ENCODE peak calls at places on chromosomes 16 and 17, in five cellular contexts. M, O, D, Z and Y are unnamed samples.

GRCh38 chr16:75351183-75351582 is 82.1 kb downstream of the CFDP1 start:
- DNase-seq in M (no peak), O (peak), D (no peak), Z (peak), Y (no peak)

GRCh38 chr16:2919511-2920255 is 8.0 kb downstream of the FLYWCH1 start:
- DNase-seq in M (no peak), O (peak), D (peak), Z (peak), Y (peak)

GRCh38 chr16:48609453-48610023 is 442 bp downstream of the N4BP1 start:
- DNase-seq in M (no peak), O (peak), D (no peak), Z (no peak), Y (no peak)

GRCh38 chr16:89097528-89097846 is 3.8 kb downstream of the ACSF3 start:
- DNase-seq in M (no peak), O (no peak), D (no peak), Z (no peak), Y (no peak)

GRCh38 chr17:50425682-50426471 is at the start of gene ACSF2:
- DNase-seq in M (no peak), O (peak), D (peak), Z (peak), Y (peak)

GRCh38 chr17:43416998-43417891 is 18.5 kb downstream of the ARL4D start:
- DNase-seq in M (no peak), O (peak), D (no peak), Z (no peak), Y (no peak)

GRCh38 chr17:48244121-48244711 is 136.7 kb downstream of the SNX11 start:
- DNase-seq in M (no peak), O (peak), D (no peak), Z (no peak), Y (peak)

GRCh38 chr16:65312795-65313194 is 190.9 kb upstream of the CDH11 start:
- DNase-seq in M (no peak), O (peak), D (no peak), Z (no peak), Y (no peak)

GRCh38 chr16:81585785-81586184 is 141.2 kb downstream of the CMIP start:
- DNase-seq in M (no peak), O (no peak), D (peak), Z (no peak), Y (peak)

GRCh38 chr17:17381438-17382059 is 78.4 kb downstream of the NT5M start:
- DNase-seq in M (no peak), O (no peak), D (peak), Z (no peak), Y (no peak)

GRCh38 chr16:2614761-2615191 is 67.5 kb upstream of the KCTD5 start:
- DNase-seq in M (no peak), O (no peak), D (no peak), Z (no peak), Y (no peak)

GRCh38 chr17:49266233-49266632 is 35.6 kb upstream of the PHOSPHO1 start:
- DNase-seq in M (no peak), O (no peak), D (no peak), Z (no peak), Y (no peak)

GRCh38 chr17:7285679-7286078 is 4.2 kb downstream of the SLC2A4 start:
- DNase-seq in M (no peak), O (no peak), D (no peak), Z (no peak), Y (no peak)

GRCh38 chr17:7491583-7491982 is 7.4 kb downstream of the POLR2A start:
- DNase-seq in M (no peak), O (no peak), D (no peak), Z (no peak), Y (no peak)

GRCh38 chr17:40612510-40613244 is 34.9 kb downstream of the SMARCE1 start:
- DNase-seq in M (no peak), O (no peak), D (no peak), Z (no peak), Y (no peak)

GRCh38 chr17:64459284-64459747 is 10.4 kb downstream of the MILR1 start:
- DNase-seq in M (no peak), O (peak), D (no peak), Z (no peak), Y (no peak)

GRCh38 chr17:77875881-77876509 is 82.5 kb upstream of the TNRC6C start:
- DNase-seq in M (no peak), O (peak), D (no peak), Z (no peak), Y (peak)

GRCh38 chr17:41492771-41493170 is 3.1 kb upstream of the KRT36 start:
- DNase-seq in M (no peak), O (peak), D (peak), Z (peak), Y (peak)

GRCh38 chr17:70464995-70465394 is 295.7 kb downstream of the KCNJ2 start:
- DNase-seq in M (no peak), O (no peak), D (no peak), Z (no peak), Y (no peak)

GRCh38 chr16:879986-880385 is 79.5 kb upstream of the GNG13 start:
- DNase-seq in M (no peak), O (no peak), D (no peak), Z (no peak), Y (no peak)

GRCh38 chr17:48472485-48473281 is 42.7 kb upstream of the SKAP1 start:
- DNase-seq in M (no peak), O (peak), D (no peak), Z (no peak), Y (no peak)

GRCh38 chr17:75077490-75078096 is 10.2 kb upstream of the SLC16A5 start:
- DNase-seq in M (no peak), O (no peak), D (no peak), Z (no peak), Y (no peak)

GRCh38 chr17:8791910-8792270 is 7.3 kb downstream of the MFSD6L start:
- DNase-seq in M (no peak), O (peak), D (no peak), Z (no peak), Y (no peak)

GRCh38 chr16:46924402-46924801 is 40.2 kb downstream of the GPT2 start:
- DNase-seq in M (no peak), O (no peak), D (no peak), Z (no peak), Y (no peak)

GRCh38 chr16:11034005-11034404 is 89.6 kb downstream of the CLEC16A start:
- DNase-seq in M (no peak), O (peak), D (no peak), Z (no peak), Y (no peak)

GRCh38 chr17:37792787-37793186 is 47.9 kb upstream of the HNF1B start:
- DNase-seq in M (no peak), O (peak), D (no peak), Z (no peak), Y (no peak)

GRCh38 chr16:19153876-19154275 is 14.2 kb upstream of the SYT17 start:
- DNase-seq in M (no peak), O (peak), D (no peak), Z (peak), Y (peak)

GRCh38 chr16:12431547-12431946 is 372.1 kb downstream of the CPPED1 start:
- DNase-seq in M (no peak), O (no peak), D (no peak), Z (no peak), Y (no peak)

GRCh38 chr17:82280537-82280936 is 7.0 kb upstream of the CSNK1D start:
- DNase-seq in M (no peak), O (no peak), D (no peak), Z (no peak), Y (no peak)

GRCh38 chr17:3845361-3845753 is 689 bp downstream of the NCBP3 start:
- DNase-seq in M (no peak), O (no peak), D (no peak), Z (no peak), Y (no peak)

GRCh38 chr16:21158208-21159110 is at the start of gene LDAF1:
- DNase-seq in M (no peak), O (peak), D (peak), Z (peak), Y (peak)
- TF ChIP-seq MXI1 in M (peak), O (peak), D (no peak), Z (peak), Y (no peak)

GRCh38 chr17:44909681-44910144 is 5.6 kb downstream of the GFAP start:
- DNase-seq in M (no peak), O (peak), D (no peak), Z (peak), Y (no peak)
- TF ChIP-seq MXI1 in M (no peak), O (no peak), D (no peak), Z (no peak), Y (no peak)

GRCh38 chr16:20673882-20674683 is 23.4 kb downstream of the ACSM1 start:
- DNase-seq in M (no peak), O (no peak), D (peak), Z (no peak), Y (peak)
- TF ChIP-seq MXI1 in M (no peak), O (no peak), D (no peak), Z (no peak), Y (no peak)

DNA sequence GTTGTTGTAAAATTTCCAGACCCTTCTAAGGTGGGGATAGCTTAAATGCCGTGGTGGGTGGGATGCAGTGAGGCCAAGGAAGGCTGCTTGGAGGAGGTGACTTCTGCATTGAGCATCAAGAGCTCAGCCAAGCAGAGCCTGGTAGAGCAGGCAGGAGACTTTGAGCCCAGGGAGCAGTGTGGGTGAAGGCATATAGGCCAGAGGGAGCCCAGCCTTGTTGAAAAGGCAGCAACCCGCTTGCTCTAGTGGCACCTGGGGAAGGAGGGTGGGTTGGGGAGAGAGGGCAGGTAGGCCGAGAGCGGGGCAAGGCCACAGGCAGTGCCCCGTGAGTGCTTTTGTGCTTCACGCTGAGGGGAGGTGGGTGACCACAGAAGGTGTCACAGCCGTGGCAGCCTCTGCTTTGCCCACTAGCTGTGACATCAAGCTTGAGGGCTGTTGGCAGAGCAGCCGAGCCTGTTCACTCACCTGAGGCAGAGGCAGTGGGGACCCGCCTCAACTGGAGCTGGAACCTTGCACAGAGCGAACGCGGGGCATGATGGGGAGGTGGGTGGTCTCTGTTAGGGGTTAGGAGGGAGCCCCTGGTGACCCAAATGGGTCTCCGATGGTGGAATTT is 56.1 kb downstream of the IRF8 start:
- DNase-seq in M (no peak), O (no peak), D (no peak), Z (no peak), Y (no peak)
- TF ChIP-seq MXI1 in M (no peak), O (no peak), D (no peak), Z (no peak), Y (no peak)

DNA sequence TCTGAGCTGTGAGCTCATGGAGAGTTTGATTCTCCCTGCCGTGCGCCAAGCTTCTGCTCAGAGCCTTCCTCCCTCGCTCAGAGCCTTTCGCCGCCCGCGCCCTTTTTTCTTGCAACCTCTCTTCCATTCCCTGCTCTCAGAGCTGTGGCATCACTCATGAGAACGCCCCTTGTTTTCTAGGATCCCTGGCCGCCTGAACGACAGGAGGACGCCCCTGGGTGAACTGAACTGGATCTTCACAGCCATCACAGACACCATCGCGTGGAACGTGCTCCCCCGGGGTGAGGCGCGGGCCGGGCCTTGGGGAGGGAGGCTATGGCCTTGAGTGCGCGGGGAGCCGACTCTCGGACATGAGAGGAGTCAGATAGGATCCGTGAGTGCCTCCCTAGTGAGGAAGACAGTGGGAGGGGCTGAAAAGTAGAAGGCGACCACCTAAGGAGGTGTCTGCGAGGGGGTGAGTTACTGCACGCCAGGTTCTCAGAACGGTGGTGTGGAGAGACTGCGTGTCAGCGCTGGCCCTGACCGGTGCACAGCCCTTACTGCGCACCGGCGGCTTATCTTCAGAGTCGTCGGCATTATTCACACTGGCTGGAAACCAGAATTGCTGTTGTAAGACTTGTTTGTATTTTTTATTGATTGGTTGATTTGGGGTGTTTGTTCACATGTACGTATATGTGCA is 169.5 kb upstream of the CHMP6 start:
- DNase-seq in M (no peak), O (no peak), D (no peak), Z (no peak), Y (no peak)
- TF ChIP-seq MXI1 in M (no peak), O (no peak), D (no peak), Z (no peak), Y (no peak)

GRCh38 chr16:53973021-53973420 is 269.1 kb downstream of the FTO start:
- DNase-seq in M (no peak), O (no peak), D (no peak), Z (no peak), Y (no peak)
- TF ChIP-seq MXI1 in M (no peak), O (no peak), D (no peak), Z (no peak), Y (no peak)

GRCh38 chr17:80938556-80938955 is 53.1 kb upstream of the CHMP6 start:
- DNase-seq in M (no peak), O (no peak), D (no peak), Z (no peak), Y (no peak)

GRCh38 chr17:80940171-80941123 is 51.2 kb upstream of the CHMP6 start:
- DNase-seq in M (no peak), O (no peak), D (no peak), Z (no peak), Y (no peak)

GRCh38 chr17:80941171-80941570 is 50.5 kb upstream of the CHMP6 start:
- DNase-seq in M (no peak), O (no peak), D (no peak), Z (peak), Y (no peak)

GRCh38 chr17:80937501-80938356 is 53.9 kb upstream of the CHMP6 start:
- DNase-seq in M (no peak), O (no peak), D (no peak), Z (no peak), Y (no peak)

DNA sequence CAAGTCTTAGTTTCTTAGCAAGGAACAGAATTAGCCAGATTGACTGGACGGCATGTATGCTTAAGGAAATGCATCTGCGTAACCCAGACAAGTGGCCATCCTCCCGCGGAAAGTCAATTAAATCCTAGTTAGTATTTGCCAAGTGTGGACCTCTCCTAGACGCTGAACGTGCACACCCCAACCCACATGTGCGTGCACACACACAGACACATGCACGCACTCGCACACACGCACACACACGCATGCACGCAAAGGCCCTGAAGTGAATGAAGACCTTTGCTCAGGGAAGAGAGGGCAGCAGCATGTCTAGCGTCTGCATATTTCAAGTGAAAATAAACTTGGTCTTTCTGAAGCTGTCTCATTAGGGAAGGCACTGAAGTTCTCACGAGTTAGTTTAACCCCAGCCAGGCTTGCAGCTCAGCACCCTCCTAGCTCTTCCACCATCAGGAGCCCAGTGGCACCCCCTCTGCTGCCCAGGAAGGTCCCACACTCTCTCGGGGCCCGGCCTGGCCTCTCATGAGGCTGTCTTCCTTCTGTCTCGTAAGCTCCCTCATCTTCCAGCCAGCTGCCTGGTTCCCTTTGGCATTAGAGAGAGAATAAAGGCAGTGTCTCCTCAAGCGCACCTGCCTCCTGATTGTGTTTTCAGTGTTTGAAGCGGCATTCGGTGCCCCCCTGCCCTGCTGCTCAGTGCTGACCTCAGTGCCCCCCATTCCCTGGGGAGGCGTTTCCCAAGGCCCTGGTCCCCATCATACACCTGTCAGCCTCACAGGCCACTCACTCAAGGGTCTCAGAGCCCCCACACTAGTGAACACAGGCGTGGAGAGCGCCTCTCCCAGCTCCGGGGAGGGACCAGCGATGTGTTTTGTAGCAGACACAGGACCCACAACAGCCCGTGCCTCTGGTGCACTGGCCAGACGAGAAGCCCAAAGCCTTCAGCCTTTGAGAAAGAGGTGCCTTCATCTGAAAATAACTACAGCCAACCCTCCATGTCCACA is 52.2 kb upstream of the CHMP6 start:
- DNase-seq in M (no peak), O (no peak), D (no peak), Z (no peak), Y (no peak)
- TF ChIP-seq MXI1 in M (no peak), O (no peak), D (no peak), Z (no peak), Y (no peak)

DNA sequence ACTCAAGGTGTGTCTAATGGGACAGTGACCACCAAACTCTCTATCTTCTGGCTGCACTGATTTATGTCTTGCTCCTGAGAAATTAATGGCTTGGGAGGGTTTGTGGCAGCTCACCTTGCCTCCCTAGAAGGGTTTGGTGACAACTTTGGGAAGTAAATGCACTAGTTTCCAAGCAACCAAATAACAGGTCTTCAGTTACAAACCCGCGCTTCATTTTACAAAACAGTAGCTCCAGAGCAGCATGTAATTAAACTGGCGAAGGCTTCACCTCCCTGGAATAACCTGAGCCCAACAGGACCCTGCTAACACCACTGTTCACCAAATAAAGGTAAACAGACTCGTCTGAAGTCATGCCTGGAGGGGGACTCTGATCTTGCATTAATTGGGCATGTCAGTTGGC is 318.2 kb downstream of the SLC39A11 start:
- DNase-seq in M (no peak), O (no peak), D (no peak), Z (no peak), Y (no peak)
- TF ChIP-seq MXI1 in M (no peak), O (no peak), D (no peak), Z (no peak), Y (no peak)